ENCODE peak calls at places on chromosome X, in six cellular contexts. B is GM12878, S is SK-N-SH, E is K562, K is H1, I is HepG2. N is an unnamed sample.

GRCh38 chrX:126552313-126553022 is at the start of gene DCAF12L1:
- DNase-seq in I (no peak), B (no peak), S (no peak), E (no peak), K (peak; percentile 72), N (no peak)

GRCh38 chrX:63350551-63350950 is 581 bp downstream of the SPIN4 start:
- DNase-seq in I (peak; percentile 6), K (no peak), E (peak; percentile 11), S (peak; percentile 9), B (peak; percentile 5), N (peak; percentile 11)

GRCh38 chrX:149569770-149570169 is 17.5 kb downstream of the MAGEA9B start:
- DNase-seq in S (no peak), I (no peak), K (no peak), B (no peak), E (no peak), N (no peak)

GRCh38 chrX:70979136-70979762 is 48.4 kb upstream of the SLC7A3 start:
- DNase-seq in K (peak; percentile 41), B (no peak), S (peak; percentile 4), I (peak; percentile 27), E (peak; percentile 36), N (peak; percentile 16)

GRCh38 chrX:134990475-134991473 is at the start of gene SMIM10:
- DNase-seq in K (peak; percentile 55), B (no peak), S (peak; percentile 78), I (no peak), E (peak; percentile 84), N (peak; percentile 62)

GRCh38 chrX:119194631-119195030 is 41.5 kb upstream of the PGRMC1 start:
- DNase-seq in K (no peak), E (no peak), S (no peak), I (no peak), B (no peak), N (no peak)

GRCh38 chrX:2492536-2493218 is 8.1 kb downstream of the DHRSX start:
- DNase-seq in K (no peak), S (no peak), B (no peak), I (no peak), E (no peak), N (no peak)

GRCh38 chrX:40734956-40735317 is 405 bp downstream of the MED14 start:
- DNase-seq in I (no peak), E (no peak), K (no peak), S (no peak), B (no peak), N (peak; percentile 29)

GRCh38 chrX:47863187-47863586 is 26.5 kb downstream of the ZNF81 start:
- DNase-seq in I (no peak), K (no peak), E (no peak), B (no peak), S (no peak), N (no peak)

GRCh38 chrX:46404774-46405173 is 140.4 kb downstream of the ZNF674 start:
- DNase-seq in E (no peak), B (no peak), I (no peak), S (no peak), K (no peak), N (no peak)

GRCh38 chrX:112941209-112941788 is 100.7 kb upstream of the AMOT start:
- DNase-seq in I (no peak), S (peak; percentile 3), B (peak; percentile 32), E (no peak), K (no peak), N (no peak)

GRCh38 chrX:24877854-24878650 is 137.7 kb downstream of the ARX start:
- DNase-seq in E (no peak), S (no peak), B (no peak), K (no peak), I (peak; percentile 5), N (no peak)

GRCh38 chrX:153669174-153669890 is 4.3 kb downstream of the PNCK start:
- DNase-seq in E (peak; percentile 77), B (no peak), K (peak; percentile 70), S (peak; percentile 83), I (no peak), N (no peak)

GRCh38 chrX:63258144-63258543 is 93.0 kb downstream of the SPIN4 start:
- DNase-seq in S (no peak), I (no peak), B (no peak), E (no peak), K (no peak), N (no peak)

DNA sequence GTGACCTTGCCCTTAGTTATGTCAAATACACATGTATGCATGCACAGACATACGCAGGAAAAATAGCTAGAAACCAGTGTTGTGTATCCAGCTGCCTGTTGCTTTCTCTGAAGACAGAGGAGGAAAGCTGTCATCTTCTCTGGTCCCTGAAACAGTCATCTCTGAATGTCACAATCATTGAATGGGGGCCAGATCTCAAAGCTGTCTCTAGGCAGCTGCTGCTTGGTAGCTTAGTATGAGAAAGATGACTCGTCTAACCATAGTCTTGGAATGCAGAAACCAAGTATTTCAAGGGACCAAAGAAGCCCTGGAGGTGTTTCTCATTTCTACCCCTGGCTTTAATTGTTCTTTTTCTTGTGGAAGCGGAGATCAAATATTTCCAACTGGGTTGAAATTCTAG is 4.0 kb downstream of the GRIA3 start:
- DNase-seq in I (no peak), E (no peak), B (no peak), S (no peak), K (no peak), N (no peak)
- TF ChIP-seq GABPA in I (no peak), E (no peak), B (no peak), S (no peak), K (no peak), N (no peak)

GRCh38 chrX:20230406-20230805 is 36.3 kb downstream of the RPS6KA3 start:
- DNase-seq in S (no peak), B (no peak), E (no peak), K (no peak), I (no peak), N (no peak)
- TF ChIP-seq GABPA in S (no peak), B (no peak), E (no peak), K (no peak), I (no peak), N (no peak)

GRCh38 chrX:9533611-9534010 is 68.8 kb downstream of the TBL1X start:
- DNase-seq in K (no peak), E (no peak), B (no peak), I (no peak), S (no peak), N (no peak)

GRCh38 chrX:9532349-9532748 is 67.5 kb downstream of the TBL1X start:
- DNase-seq in I (no peak), E (no peak), K (no peak), S (no peak), B (no peak), N (no peak)

GRCh38 chrX:9529223-9529622 is 64.4 kb downstream of the TBL1X start:
- DNase-seq in S (no peak), K (no peak), B (no peak), I (no peak), E (no peak), N (no peak)

GRCh38 chrX:9528498-9528897 is 63.6 kb downstream of the TBL1X start:
- DNase-seq in K (no peak), E (no peak), S (no peak), I (no peak), B (no peak), N (no peak)

GRCh38 chrX:9530848-9531274 is 66.0 kb downstream of the TBL1X start:
- DNase-seq in E (peak; percentile 81), I (peak; percentile 60), S (peak; percentile 81), K (peak; percentile 53), B (no peak), N (no peak)
- TF ChIP-seq GABPA in E (no peak), I (no peak), S (no peak), K (no peak), B (no peak), N (no peak)

GRCh38 chrX:581066-581465 is 49.5 kb upstream of the SHOX start:
- DNase-seq in S (no peak), B (no peak), K (no peak), E (no peak), I (no peak), N (no peak)

GRCh38 chrX:574355-574754 is 56.2 kb upstream of the SHOX start:
- DNase-seq in S (no peak), I (no peak), K (no peak), E (no peak), B (no peak), N (no peak)

GRCh38 chrX:580020-580419 is 50.6 kb upstream of the SHOX start:
- DNase-seq in I (no peak), S (no peak), K (peak; percentile 35), E (no peak), B (no peak), N (no peak)

GRCh38 chrX:574830-575229 is 55.8 kb upstream of the SHOX start:
- DNase-seq in B (no peak), K (peak; percentile 45), S (no peak), I (no peak), E (no peak), N (no peak)

GRCh38 chrX:576904-577303 is 53.7 kb upstream of the SHOX start:
- DNase-seq in B (no peak), E (no peak), K (no peak), I (no peak), S (no peak), N (no peak)
- TF ChIP-seq GABPA in B (no peak), E (no peak), K (no peak), I (no peak), S (no peak), N (no peak)

DNA sequence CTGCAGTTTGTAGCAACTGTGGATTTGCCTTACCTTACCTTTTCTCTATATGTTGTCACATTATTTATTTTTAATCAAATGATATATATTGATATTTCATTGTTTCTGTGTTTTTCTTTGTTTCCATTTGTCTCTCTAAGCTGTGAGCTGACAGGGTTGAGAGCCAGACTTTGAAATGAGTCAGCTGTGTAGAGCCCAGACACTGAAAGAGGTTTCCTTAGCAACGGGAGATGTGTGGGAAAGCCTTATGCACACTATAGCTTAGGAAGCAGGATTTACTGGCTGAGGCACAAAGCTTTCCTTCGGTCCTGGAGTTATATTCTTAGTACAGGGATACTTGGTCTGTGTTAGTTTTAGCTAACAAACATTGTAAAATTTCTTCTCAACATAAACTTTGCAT is 192.2 kb downstream of the FGF13 start:
- DNase-seq in I (no peak), E (no peak), K (no peak), B (no peak), S (no peak), N (no peak)
- TF ChIP-seq GABPA in I (no peak), E (no peak), K (no peak), B (no peak), S (no peak), N (no peak)

DNA sequence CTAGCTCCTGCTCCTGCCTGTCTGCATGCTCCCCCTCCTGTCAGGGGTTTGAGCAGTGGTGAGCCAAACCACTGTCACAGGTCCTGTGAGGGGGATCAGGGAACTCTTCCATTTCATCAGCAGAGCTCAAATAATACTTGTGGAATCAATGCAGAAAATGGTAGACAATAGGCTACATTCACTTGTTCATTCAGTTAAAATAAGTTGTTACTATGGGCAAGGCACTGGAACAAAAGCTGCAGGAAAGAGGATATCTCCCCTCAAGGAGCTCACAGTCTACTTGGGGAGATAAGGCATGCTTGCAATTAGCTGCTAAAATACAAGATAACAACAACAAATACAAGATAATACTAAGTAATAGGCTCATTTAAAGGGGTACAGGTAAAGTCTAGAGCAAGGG is 117.1 kb downstream of the GPC3 start:
- DNase-seq in S (no peak), K (no peak), B (no peak), E (no peak), I (no peak), N (no peak)
- TF ChIP-seq GABPA in S (no peak), K (no peak), B (no peak), E (no peak), I (no peak), N (no peak)